ENCODE peak calls at places on chromosomes 13 and 19, in five cellular contexts. H, A, O, B and T are unnamed samples.

GRCh38 chr19:5032101-5032967 is 63.4 kb downstream of the KDM4B start:
- DNase-seq in H (no peak), A (peak; percentile 52), O (peak; percentile 54), B (no peak), T (no peak)

GRCh38 chr19:57026476-57026875 is 93.3 kb upstream of the USP29 start:
- DNase-seq in H (no peak), A (no peak), O (no peak), B (no peak), T (no peak)

GRCh38 chr19:3276341-3276799 is 51.9 kb downstream of the CELF5 start:
- DNase-seq in H (peak; percentile 34), A (no peak), O (no peak), B (peak; percentile 99), T (no peak)

GRCh38 chr13:75479102-75479501 is 2.9 kb downstream of the TBC1D4 start:
- DNase-seq in H (no peak), A (no peak), O (no peak), B (no peak), T (no peak)

GRCh38 chr13:67052550-67053237 is 177.4 kb downstream of the PCDH9 start:
- DNase-seq in H (no peak), A (peak; percentile 6), O (no peak), B (no peak), T (no peak)

GRCh38 chr13:21014139-21014665 is 47.2 kb downstream of the LATS2 start:
- DNase-seq in H (no peak), A (no peak), O (no peak), B (no peak), T (no peak)

GRCh38 chr13:101579291-101579802 is 126.9 kb downstream of the ITGBL1 start:
- DNase-seq in H (no peak), A (peak; percentile 18), O (no peak), B (no peak), T (no peak)

GRCh38 chr13:45194081-45194939 is 6.5 kb downstream of the KCTD4 start:
- DNase-seq in H (no peak), A (no peak), O (peak; percentile 37), B (peak; percentile 71), T (no peak)

GRCh38 chr13:26991508-26992181 is 180.0 kb downstream of the USP12 start:
- DNase-seq in H (peak; percentile 63), A (no peak), O (no peak), B (no peak), T (no peak)

GRCh38 chr19:40341601-40342482 is 6.4 kb downstream of the C19orf47 start:
- DNase-seq in H (no peak), A (peak; percentile 32), O (peak; percentile 85), B (no peak), T (no peak)
- H3K27ac ChIP-seq in H (no peak overlapping the region), A (peak overlapping the region; percentile 79), O (peak overlapping the region; percentile 93), B (no peak overlapping the region), T (no peak overlapping the region)

GRCh38 chr19:47848871-47849473 is 10.1 kb upstream of the TPRX2 start:
- DNase-seq in H (no peak), A (peak; percentile 44), O (no peak), B (peak; percentile 94), T (no peak)
- H3K4me3 ChIP-seq in H (no peak overlapping the region), A (peak overlapping the region; percentile 1), O (no peak overlapping the region), B (peak overlapping the region; percentile 77), T (no peak overlapping the region)

DNA sequence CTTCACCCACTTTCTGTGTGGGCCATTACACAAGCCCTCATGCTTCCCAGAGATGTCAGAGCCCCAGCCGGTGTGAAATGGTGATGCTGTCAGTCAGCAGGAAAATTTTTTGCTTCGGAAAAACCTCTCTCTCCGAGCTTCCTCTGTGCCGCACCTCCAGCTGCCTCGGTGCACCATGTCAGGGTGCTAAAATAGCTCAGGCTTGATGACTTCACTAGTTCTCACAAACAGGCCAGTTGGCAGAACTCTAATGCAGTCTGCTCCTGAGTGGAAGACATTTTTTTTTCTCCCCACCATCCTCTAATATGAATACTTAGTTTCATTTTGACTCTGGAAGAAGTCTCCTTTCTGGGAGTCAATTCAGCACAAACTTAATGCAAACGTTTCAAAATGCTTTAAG is 71.3 kb downstream of the KLF12 start:
- DNase-seq in H (no peak), A (peak; percentile 46), O (peak; percentile 66), B (no peak), T (no peak)
- H3K4me1 ChIP-seq in H (peaks cover 32% of the 10 kb centered on the region), A (peaks cover 24% of the 10 kb centered on the region), O (peaks cover 79% of the 10 kb centered on the region), B (no peaks in the 10 kb centered on the region), T (peaks cover 33% of the 10 kb centered on the region)

DNA sequence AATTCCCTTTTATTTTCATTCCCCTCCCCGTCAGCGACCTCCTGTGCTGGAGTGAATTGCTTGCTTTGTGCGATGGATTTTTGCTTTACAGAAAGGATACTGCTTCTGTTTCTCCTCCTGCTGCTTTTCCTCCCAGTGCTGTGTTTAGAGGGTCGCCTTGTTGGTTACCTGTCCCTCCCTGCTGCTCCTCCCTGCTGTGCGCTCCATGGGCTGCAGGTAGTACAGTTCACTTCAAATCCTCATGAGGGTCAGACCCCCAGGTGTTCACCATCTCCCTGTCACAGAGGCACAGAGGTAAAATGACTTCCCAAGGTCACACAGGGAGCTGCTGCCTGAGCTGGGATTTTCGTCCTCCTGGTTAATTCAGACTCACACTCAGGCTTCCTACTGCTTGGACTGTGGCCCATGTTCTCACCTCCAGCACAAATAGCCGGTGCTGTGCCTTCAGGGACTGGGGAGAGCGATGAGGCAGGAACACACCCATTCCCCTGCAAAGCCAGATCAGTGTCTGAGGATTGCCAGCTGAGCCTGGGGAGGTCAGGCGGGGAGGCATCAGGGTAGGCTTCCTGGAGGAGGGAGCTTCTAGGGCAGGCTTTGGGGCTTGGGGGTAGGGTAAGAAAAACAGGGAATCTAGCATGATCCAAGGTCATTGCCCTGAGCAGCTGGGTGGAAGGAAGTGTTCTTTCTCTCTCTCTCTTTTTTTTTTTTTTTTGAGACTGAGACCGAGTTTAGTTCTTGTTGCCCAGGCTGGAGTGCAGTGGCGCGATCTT is 14.4 kb downstream of the BICRA start:
- DNase-seq in H (no peak), A (no peak), O (peak; percentile 56), B (no peak), T (no peak)
- H3K27ac ChIP-seq in H (no peak overlapping the region), A (peak overlapping the region; percentile 10), O (peak overlapping the region; percentile 84), B (peak overlapping the region; percentile 17), T (no peak overlapping the region)

GRCh38 chr19:10049626-10050025 is 36.3 kb downstream of the RDH8 start:
- DNase-seq in H (no peak), A (no peak), O (no peak), B (no peak), T (no peak)

GRCh38 chr19:10052602-10053360 is 33.3 kb upstream of the SHFL start:
- DNase-seq in H (no peak), A (no peak), O (no peak), B (no peak), T (no peak)
- H3K4me3 ChIP-seq in H (no peak overlapping the region), A (no peak overlapping the region), O (no peak overlapping the region), B (no peak overlapping the region), T (no peak overlapping the region)

GRCh38 chr19:35294328-35294727 is 2.4 kb downstream of the MAG start:
- DNase-seq in H (no peak), A (no peak), O (no peak), B (no peak), T (no peak)

GRCh38 chr19:35292421-35292820 is 460 bp downstream of the MAG start:
- DNase-seq in H (no peak), A (no peak), O (no peak), B (no peak), T (no peak)

GRCh38 chr19:35294859-35295258 is 2.9 kb downstream of the MAG start:
- DNase-seq in H (no peak), A (no peak), O (no peak), B (no peak), T (no peak)

GRCh38 chr19:35292986-35293732 is 1.2 kb downstream of the MAG start:
- DNase-seq in H (no peak), A (no peak), O (no peak), B (peak; percentile 59), T (no peak)

DNA sequence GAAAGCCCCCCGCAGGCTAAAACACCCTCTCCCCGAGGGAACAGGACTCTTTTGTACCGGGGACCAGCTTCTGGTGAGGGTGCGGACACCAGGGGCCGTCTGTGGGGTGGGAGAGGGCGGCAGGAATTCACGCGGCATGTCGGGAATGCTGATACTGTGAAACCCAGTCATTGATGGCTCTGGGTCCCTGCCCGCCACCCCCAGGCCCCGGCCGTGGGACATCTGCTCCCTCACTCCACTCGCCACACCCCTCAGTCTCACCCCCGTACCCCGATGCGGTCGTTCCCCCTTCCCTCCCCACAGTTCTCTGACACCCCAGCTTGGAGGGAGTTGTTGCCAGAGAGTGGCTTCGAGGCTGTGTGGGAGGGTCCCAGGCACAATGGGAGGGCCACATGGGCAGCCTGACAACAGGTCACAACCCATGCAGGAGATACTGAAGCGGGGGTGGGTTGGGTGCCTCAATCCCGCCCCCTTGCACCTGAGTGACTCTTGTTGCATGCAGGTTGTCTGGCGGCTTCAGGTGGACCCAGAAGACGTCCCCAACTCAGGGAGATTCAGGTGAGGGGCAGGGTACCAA is 1.9 kb downstream of the MAG start:
- DNase-seq in H (no peak), A (no peak), O (no peak), B (peak; percentile 76), T (no peak)
- H3K4me1 ChIP-seq in H (no peaks in the 10 kb centered on the region), A (no peaks in the 10 kb centered on the region), O (no peaks in the 10 kb centered on the region), B (peaks cover 5% of the 10 kb centered on the region), T (peaks cover 11% of the 10 kb centered on the region)